ENCODE peak calls at places on chromosomes 13 and 19, in five cellular contexts. B is pancreas, D is left lung, O is dorsolateral prefrontal cortex, Z is AG04450. V is an unnamed sample.

GRCh38 chr13:112998506-112999280 is 29.7 kb downstream of the MCF2L start:
- DNase-seq in B (no peak), D (no peak), O (no peak), Z (no peak), V (no peak)

GRCh38 chr19:51729781-51730180 is 6.0 kb upstream of the HAS1 start:
- DNase-seq in B (no peak), D (no peak), O (no peak), Z (no peak), V (no peak)

GRCh38 chr19:35753634-35754364 is 3.0 kb downstream of the HSPB6 start:
- DNase-seq in B (no peak), D (no peak), O (no peak), Z (no peak), V (no peak)

GRCh38 chr13:63636231-63636993 is 2220.8 kb upstream of the PCDH20 start:
- DNase-seq in B (no peak), D (no peak), O (no peak), Z (no peak), V (peak; percentile 2)

GRCh38 chr19:39704181-39705044 is at the start of gene LGALS14:
- DNase-seq in B (no peak), D (no peak), O (no peak), Z (no peak), V (no peak)

GRCh38 chr13:53885997-53886396 is 857.4 kb downstream of the OLFM4 start:
- DNase-seq in B (no peak), D (no peak), O (no peak), Z (no peak), V (no peak)

GRCh38 chr19:40239415-40240226 is 13.1 kb upstream of the CCNP start:
- DNase-seq in B (no peak), D (no peak), O (no peak), Z (no peak), V (no peak)

GRCh38 chr19:37932985-37933953 is 26.3 kb downstream of the SIPA1L3 start:
- DNase-seq in B (peak; percentile 54), D (peak; percentile 46), O (no peak), Z (peak; percentile 6), V (no peak)

GRCh38 chr19:7845390-7846179 is 15.6 kb downstream of the EVI5L start:
- DNase-seq in B (no peak), D (no peak), O (no peak), Z (no peak), V (no peak)

GRCh38 chr19:1680976-1681375 is 28.6 kb upstream of the TCF3 start:
- DNase-seq in B (no peak), D (no peak), O (no peak), Z (no peak), V (no peak)
- H3K27me3 ChIP-seq in B (no peaks in the 10 kb centered on the region), D (peaks cover 100% of the 10 kb centered on the region), O (peaks cover 35% of the 10 kb centered on the region), Z (peaks cover 54% of the 10 kb centered on the region), V (no peaks in the 10 kb centered on the region)

DNA sequence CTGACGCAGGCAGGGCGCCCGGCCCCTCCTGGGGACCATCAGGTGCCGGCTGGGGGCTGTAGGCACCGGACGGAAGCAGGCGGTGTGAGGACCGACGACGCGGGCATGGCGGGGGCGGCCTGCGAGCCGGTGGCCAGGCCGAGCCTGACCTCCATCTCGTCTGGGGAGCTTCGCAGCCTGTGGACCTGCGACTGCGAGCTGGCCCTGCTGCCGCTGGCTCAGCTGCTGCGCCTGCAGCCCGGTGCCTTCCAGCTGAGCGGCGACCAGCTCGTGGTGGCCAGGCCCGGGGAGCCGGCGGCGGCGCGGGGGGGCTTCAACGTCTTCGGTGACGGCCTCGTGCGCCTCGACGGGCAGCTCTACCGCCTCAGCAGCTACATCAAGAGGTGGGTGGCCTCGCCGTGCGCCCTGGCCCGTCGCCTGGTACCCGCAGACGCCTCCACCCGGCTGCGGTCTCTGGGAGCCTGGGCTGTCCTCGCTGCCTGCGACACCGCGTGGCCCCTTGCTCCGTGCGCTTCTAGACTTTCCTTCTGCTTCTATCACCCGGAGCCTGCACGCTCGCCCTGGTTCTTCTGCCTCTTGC is 430 bp downstream of the MEDAG start:
- DNase-seq in B (no peak), D (no peak), O (no peak), Z (no peak), V (no peak)
- H3K4me3 ChIP-seq in B (no peak overlapping the region), D (peak overlapping the region; percentile 23), O (peak overlapping the region; percentile 36), Z (peak overlapping the region; percentile 7), V (no peak overlapping the region)

GRCh38 chr19:9986787-9987281 is 23.5 kb downstream of the COL5A3 start:
- DNase-seq in B (no peak), D (no peak), O (peak; percentile 55), Z (no peak), V (no peak)

GRCh38 chr19:9989504-9989903 is 20.8 kb downstream of the COL5A3 start:
- DNase-seq in B (no peak), D (no peak), O (no peak), Z (no peak), V (no peak)

GRCh38 chr19:9995079-9995478 is 15.2 kb downstream of the COL5A3 start:
- DNase-seq in B (no peak), D (no peak), O (no peak), Z (no peak), V (no peak)

GRCh38 chr19:9995999-9996398 is 14.3 kb downstream of the COL5A3 start:
- DNase-seq in B (no peak), D (no peak), O (no peak), Z (no peak), V (no peak)

GRCh38 chr19:9991425-9992191 is 18.7 kb downstream of the COL5A3 start:
- DNase-seq in B (no peak), D (no peak), O (no peak), Z (no peak), V (no peak)
- TF ChIP-seq CTCF in B (no peak), D (no peak), O (no peak), Z (no peak), V (no peak)

DNA sequence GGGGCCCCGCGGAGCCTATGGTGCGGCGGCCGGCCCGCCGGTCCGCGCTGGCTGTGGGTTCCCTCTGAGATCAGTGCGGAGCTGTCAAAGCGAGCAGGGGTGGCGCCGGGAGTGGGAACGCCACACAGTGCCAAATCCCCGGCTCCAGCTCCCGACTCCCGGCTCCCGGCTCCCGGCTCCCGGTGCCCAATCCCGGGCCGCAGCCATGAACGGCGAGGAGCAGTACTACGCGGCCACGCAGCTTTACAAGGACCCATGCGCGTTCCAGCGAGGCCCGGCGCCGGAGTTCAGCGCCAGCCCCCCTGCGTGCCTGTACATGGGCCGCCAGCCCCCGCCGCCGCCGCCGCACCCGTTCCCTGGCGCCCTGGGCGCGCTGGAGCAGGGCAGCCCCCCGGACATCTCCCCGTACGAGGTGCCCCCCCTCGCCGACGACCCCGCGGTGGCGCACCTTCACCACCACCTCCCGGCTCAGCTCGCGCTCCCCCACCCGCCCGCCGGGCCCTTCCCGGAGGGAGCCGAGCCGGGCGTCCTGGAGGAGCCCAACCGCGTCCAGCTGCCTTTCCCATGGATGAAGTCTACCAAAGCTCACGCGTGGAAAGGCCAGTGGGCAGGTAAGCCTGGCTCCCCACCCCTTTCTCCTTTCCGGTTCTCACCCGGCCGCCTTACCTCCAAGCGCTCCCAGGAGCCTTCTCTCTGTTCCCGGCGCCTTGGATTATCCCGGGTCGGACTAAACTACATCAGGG is at the start of gene PDX1:
- DNase-seq in B (peak; percentile 95), D (no peak), O (no peak), Z (no peak), V (no peak)
- H3K27me3 ChIP-seq in B (no peaks in the 10 kb centered on the region), D (peaks cover 100% of the 10 kb centered on the region), O (peaks cover 98% of the 10 kb centered on the region), Z (peaks cover 83% of the 10 kb centered on the region), V (no peaks in the 10 kb centered on the region)

DNA sequence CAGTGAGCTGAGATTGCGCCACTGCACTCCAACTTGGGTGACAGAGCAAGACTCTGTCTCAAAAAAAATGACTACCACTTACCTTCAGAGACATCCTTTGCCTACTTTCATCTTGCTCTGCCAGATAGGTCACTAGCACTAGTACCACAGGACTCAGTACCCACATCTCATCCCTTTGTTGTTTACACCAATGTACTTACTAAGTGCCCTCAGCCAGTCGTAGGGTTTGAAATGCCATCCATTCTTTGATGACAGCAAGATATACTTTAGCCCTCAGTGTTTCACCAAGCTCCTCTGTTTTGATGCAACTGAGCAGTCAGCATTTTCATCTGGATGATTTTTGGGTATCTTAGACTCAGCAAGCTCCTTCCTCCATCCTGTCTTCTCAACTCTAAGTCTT is 6.1 kb downstream of the URAD start:
- DNase-seq in B (no peak), D (no peak), O (no peak), Z (no peak), V (no peak)
- H3K4me3 ChIP-seq in B (no peak overlapping the region), D (no peak overlapping the region), O (no peak overlapping the region), Z (no peak overlapping the region), V (no peak overlapping the region)

GRCh38 chr19:13883665-13884064 is 6.7 kb downstream of the NANOS3 start:
- DNase-seq in B (no peak), D (no peak), O (no peak), Z (no peak), V (no peak)
- TF ChIP-seq CTCF in B (no peak), D (no peak), O (no peak), Z (peak; percentile 37), V (no peak)

GRCh38 chr19:55471266-55471665 is 5.2 kb upstream of the ZNF628 start:
- DNase-seq in B (no peak), D (no peak), O (no peak), Z (no peak), V (no peak)

GRCh38 chr19:55474269-55475265 is 1.9 kb upstream of the ZNF628 start:
- DNase-seq in B (no peak), D (no peak), O (no peak), Z (no peak), V (no peak)

GRCh38 chr19:55472463-55472862 is 4.0 kb upstream of the ZNF628 start:
- DNase-seq in B (no peak), D (no peak), O (no peak), Z (no peak), V (no peak)

GRCh38 chr19:55473613-55474012 is 2.8 kb upstream of the ZNF628 start:
- DNase-seq in B (peak; percentile 39), D (no peak), O (no peak), Z (no peak), V (no peak)

GRCh38 chr19:55473201-55473600 is 3.2 kb upstream of the ZNF628 start:
- DNase-seq in B (no peak), D (no peak), O (no peak), Z (no peak), V (no peak)
- H3K27me3 ChIP-seq in B (no peaks in the 10 kb centered on the region), D (no peaks in the 10 kb centered on the region), O (no peaks in the 10 kb centered on the region), Z (no peaks in the 10 kb centered on the region), V (no peaks in the 10 kb centered on the region)

GRCh38 chr13:59492030-59492636 is 671.6 kb downstream of the DIAPH3 start:
- DNase-seq in B (no peak), D (no peak), O (no peak), Z (no peak), V (no peak)
- H3K4me3 ChIP-seq in B (no peak overlapping the region), D (no peak overlapping the region), O (no peak overlapping the region), Z (no peak overlapping the region), V (no peak overlapping the region)

GRCh38 chr19:50152578-50152977 is 10.5 kb downstream of the IZUMO2 start:
- DNase-seq in B (no peak), D (no peak), O (no peak), Z (no peak), V (no peak)

GRCh38 chr19:50158577-50158976 is 4.5 kb downstream of the IZUMO2 start:
- DNase-seq in B (no peak), D (no peak), O (no peak), Z (no peak), V (no peak)

GRCh38 chr19:50159078-50159477 is 4.0 kb downstream of the IZUMO2 start:
- DNase-seq in B (no peak), D (no peak), O (no peak), Z (no peak), V (no peak)

GRCh38 chr19:50154529-50154928 is 8.6 kb downstream of the IZUMO2 start:
- DNase-seq in B (no peak), D (no peak), O (no peak), Z (no peak), V (no peak)

GRCh38 chr19:50155520-50156109 is 7.5 kb downstream of the IZUMO2 start:
- DNase-seq in B (no peak), D (no peak), O (no peak), Z (no peak), V (no peak)
- TF ChIP-seq CTCF in B (no peak), D (no peak), O (no peak), Z (peak; percentile 7), V (peak; percentile 43)

GRCh38 chr19:50569023-50569697 is 925 bp upstream of the LRRC4B start:
- DNase-seq in B (no peak), D (no peak), O (no peak), Z (no peak), V (no peak)
- H3K27me3 ChIP-seq in B (no peaks in the 10 kb centered on the region), D (peaks cover 92% of the 10 kb centered on the region), O (no peaks in the 10 kb centered on the region), Z (peaks cover 35% of the 10 kb centered on the region), V (no peaks in the 10 kb centered on the region)

V was measured in GM06990.